ENCODE peak calls at places on chromosomes 11 and 22, in four cellular contexts. M, F, G and U are unnamed samples.

GRCh38 chr11:131064373-131064991 is 148.2 kb upstream of the SNX19 start:
- DNase-seq in M (peak), F (peak), G (peak), U (no peak)

GRCh38 chr22:23800297-23801237 is 13.8 kb downstream of the SMARCB1 start:
- DNase-seq in M (no peak), F (no peak), G (no peak), U (no peak)

GRCh38 chr22:38788417-38788816 is 5.5 kb downstream of the DNAL4 start:
- DNase-seq in M (peak), F (no peak), G (peak), U (peak)

GRCh38 chr11:11966826-11967668 is 41.4 kb downstream of the DKK3 start:
- DNase-seq in M (no peak), F (peak), G (peak), U (peak)

GRCh38 chr11:1269957-1270356 is 39.5 kb downstream of the TOLLIP start:
- DNase-seq in M (no peak), F (no peak), G (no peak), U (no peak)

GRCh38 chr11:44564653-44565007 is 833 bp upstream of the CD82 start:
- DNase-seq in M (no peak), F (no peak), G (peak), U (no peak)

GRCh38 chr11:120431633-120432032 is 79.9 kb upstream of the GRIK4 start:
- DNase-seq in M (no peak), F (peak), G (peak), U (no peak)

GRCh38 chr22:25012743-25013142 is 60.2 kb downstream of the KIAA1671 start:
- DNase-seq in M (no peak), F (no peak), G (no peak), U (no peak)

GRCh38 chr11:95297680-95298452 is 66.9 kb upstream of the SESN3 start:
- DNase-seq in M (no peak), F (no peak), G (no peak), U (no peak)

GRCh38 chr11:128689946-128690745 is 3.7 kb upstream of the FLI1 start:
- DNase-seq in M (no peak), F (no peak), G (no peak), U (no peak)

GRCh38 chr11:88704505-88704904 is 361.3 kb downstream of the GRM5 start:
- DNase-seq in M (no peak), F (no peak), G (no peak), U (peak)

GRCh38 chr11:12818333-12819015 is 144.3 kb downstream of the TEAD1 start:
- DNase-seq in M (no peak), F (no peak), G (no peak), U (no peak)

GRCh38 chr22:19666663-19667593 is 47.4 kb upstream of the SEPTIN5 start:
- DNase-seq in M (peak), F (no peak), G (no peak), U (no peak)

GRCh38 chr11:36774603-36775002 is 176.6 kb upstream of the RAG2 start:
- DNase-seq in M (no peak), F (no peak), G (no peak), U (peak)

GRCh38 chr22:20027966-20028854 is 7.3 kb downstream of the TANGO2 start:
- DNase-seq in M (no peak), F (no peak), G (no peak), U (no peak)

GRCh38 chr11:63613517-63614135 is 607 bp downstream of the PLAAT3 start:
- DNase-seq in M (no peak), F (no peak), G (peak), U (peak)

GRCh38 chr11:2271327-2272240 is 1.2 kb upstream of the ASCL2 start:
- DNase-seq in M (no peak), F (no peak), G (no peak), U (no peak)